ENCODE peak calls at places on chromosomes 16 and 17, in five cellular contexts. O, Y, V, H and A are unnamed samples.

GRCh38 chr17:80254396-80255241 is 6.0 kb upstream of the RNF213 start:
- DNase-seq in O (no peak), Y (no peak), V (no peak), H (no peak), A (peak)

GRCh38 chr17:73232587-73233373 is 28.9 kb downstream of the CPSF4L start:
- DNase-seq in O (no peak), Y (peak), V (no peak), H (peak), A (peak)

GRCh38 chr17:82691714-82692113 is 6.8 kb downstream of the RAB40B start:
- DNase-seq in O (no peak), Y (no peak), V (no peak), H (no peak), A (peak)

GRCh38 chr16:84268661-84269060 is 26.0 kb upstream of the WFDC1 start:
- DNase-seq in O (no peak), Y (no peak), V (no peak), H (no peak), A (no peak)

GRCh38 chr17:27463235-27463677 is 7.0 kb downstream of the KSR1 start:
- DNase-seq in O (no peak), Y (no peak), V (no peak), H (no peak), A (no peak)

GRCh38 chr16:83113317-83113716 is 486.5 kb downstream of the CDH13 start:
- DNase-seq in O (no peak), Y (no peak), V (no peak), H (peak), A (no peak)

GRCh38 chr16:392450-393027 is 4.5 kb upstream of the NME4 start:
- DNase-seq in O (no peak), Y (no peak), V (no peak), H (no peak), A (no peak)

GRCh38 chr17:8016632-8017424 is 14.4 kb downstream of the GUCY2D start:
- DNase-seq in O (no peak), Y (peak), V (no peak), H (peak), A (peak)

GRCh38 chr17:72004011-72004427 is 116.8 kb upstream of the SOX9 start:
- DNase-seq in O (no peak), Y (no peak), V (no peak), H (no peak), A (no peak)